ENCODE peak calls at places on chromosomes 1 and 21, in six cellular contexts. One of them, this sample, is unnamed.

GRCh38 chr1:214604543-214604942 is 1.5 kb downstream of the CENPF start:
- DNase-seq in cardiac muscle cell: no peak
- DNase-seq in psoas muscle: no peak
- DNase-seq in prostate gland: no peak
- DNase-seq in fibroblast of villous mesenchyme: no peak
- DNase-seq in tibial nerve: no peak
- DNase-seq in this sample: peak

GRCh38 chr1:211378844-211379243 is 52.2 kb downstream of the TRAF5 start:
- DNase-seq in prostate gland: no peak
- DNase-seq in psoas muscle: no peak
- DNase-seq in cardiac muscle cell: no peak
- DNase-seq in fibroblast of villous mesenchyme: peak
- DNase-seq in tibial nerve: no peak
- DNase-seq in this sample: peak

GRCh38 chr1:14780271-14780670 is 181.8 kb downstream of the KAZN start:
- DNase-seq in tibial nerve: no peak
- DNase-seq in prostate gland: no peak
- DNase-seq in psoas muscle: no peak
- DNase-seq in cardiac muscle cell: no peak
- DNase-seq in fibroblast of villous mesenchyme: peak
- DNase-seq in this sample: no peak

GRCh38 chr1:229952670-229953520 is 114.1 kb upstream of the GALNT2 start:
- DNase-seq in tibial nerve: no peak
- DNase-seq in prostate gland: no peak
- DNase-seq in psoas muscle: no peak
- DNase-seq in cardiac muscle cell: no peak
- DNase-seq in fibroblast of villous mesenchyme: no peak
- DNase-seq in this sample: no peak

GRCh38 chr1:32142446-32143301 is 34.8 kb downstream of the KPNA6 start:
- DNase-seq in prostate gland: peak
- DNase-seq in cardiac muscle cell: peak
- DNase-seq in fibroblast of villous mesenchyme: peak
- DNase-seq in psoas muscle: peak
- DNase-seq in tibial nerve: peak
- DNase-seq in this sample: peak

GRCh38 chr1:245046764-245047163 is 108.0 kb upstream of the KIF26B start:
- DNase-seq in psoas muscle: no peak
- DNase-seq in tibial nerve: no peak
- DNase-seq in fibroblast of villous mesenchyme: no peak
- DNase-seq in prostate gland: no peak
- DNase-seq in cardiac muscle cell: peak
- DNase-seq in this sample: no peak

GRCh38 chr1:107405241-107405640 is 264.4 kb downstream of the NTNG1 start:
- DNase-seq in prostate gland: no peak
- DNase-seq in fibroblast of villous mesenchyme: peak
- DNase-seq in cardiac muscle cell: no peak
- DNase-seq in psoas muscle: no peak
- DNase-seq in tibial nerve: peak
- DNase-seq in this sample: peak

GRCh38 chr1:33147997-33148314 is 33.9 kb downstream of the TRIM62 start:
- DNase-seq in tibial nerve: no peak
- DNase-seq in prostate gland: no peak
- DNase-seq in psoas muscle: no peak
- DNase-seq in fibroblast of villous mesenchyme: peak
- DNase-seq in cardiac muscle cell: no peak
- DNase-seq in this sample: peak

GRCh38 chr1:207815913-207816312 is 64.1 kb downstream of the CD46 start:
- DNase-seq in psoas muscle: no peak
- DNase-seq in prostate gland: no peak
- DNase-seq in cardiac muscle cell: no peak
- DNase-seq in tibial nerve: no peak
- DNase-seq in fibroblast of villous mesenchyme: peak
- DNase-seq in this sample: peak

GRCh38 chr1:92291372-92291999 is 7.3 kb downstream of the GLMN start:
- DNase-seq in tibial nerve: peak
- DNase-seq in prostate gland: peak
- DNase-seq in psoas muscle: no peak
- DNase-seq in cardiac muscle cell: peak
- DNase-seq in fibroblast of villous mesenchyme: peak
- DNase-seq in this sample: peak

GRCh38 chr1:34684246-34684645 is 70.6 kb upstream of the GJB5 start:
- DNase-seq in tibial nerve: no peak
- DNase-seq in psoas muscle: no peak
- DNase-seq in fibroblast of villous mesenchyme: no peak
- DNase-seq in prostate gland: no peak
- DNase-seq in cardiac muscle cell: no peak
- DNase-seq in this sample: no peak

GRCh38 chr1:232538224-232538942 is 91.5 kb downstream of the SIPA1L2 start:
- DNase-seq in tibial nerve: no peak
- DNase-seq in prostate gland: no peak
- DNase-seq in cardiac muscle cell: peak
- DNase-seq in fibroblast of villous mesenchyme: peak
- DNase-seq in psoas muscle: no peak
- DNase-seq in this sample: peak

GRCh38 chr1:67766117-67766978 is 66.9 kb downstream of the GNG12 start:
- DNase-seq in fibroblast of villous mesenchyme: peak
- DNase-seq in psoas muscle: peak
- DNase-seq in tibial nerve: peak
- DNase-seq in cardiac muscle cell: peak
- DNase-seq in prostate gland: no peak
- DNase-seq in this sample: peak

GRCh38 chr21:45294509-45295291 is 7.0 kb upstream of the POFUT2 start:
- DNase-seq in cardiac muscle cell: peak
- DNase-seq in fibroblast of villous mesenchyme: peak
- DNase-seq in psoas muscle: peak
- DNase-seq in tibial nerve: peak
- DNase-seq in prostate gland: no peak
- DNase-seq in this sample: peak

GRCh38 chr1:192477630-192478029 is 97.9 kb upstream of the RGS1 start:
- DNase-seq in psoas muscle: no peak
- DNase-seq in fibroblast of villous mesenchyme: peak
- DNase-seq in prostate gland: no peak
- DNase-seq in cardiac muscle cell: peak
- DNase-seq in tibial nerve: no peak
- DNase-seq in this sample: peak

GRCh38 chr1:216749219-216749618 is 26.0 kb upstream of the ESRRG start:
- DNase-seq in fibroblast of villous mesenchyme: no peak
- DNase-seq in psoas muscle: no peak
- DNase-seq in cardiac muscle cell: no peak
- DNase-seq in prostate gland: no peak
- DNase-seq in tibial nerve: no peak
- DNase-seq in this sample: no peak

GRCh38 chr1:70487910-70488665 is 77.0 kb downstream of the CTH start:
- DNase-seq in cardiac muscle cell: peak
- DNase-seq in prostate gland: peak
- DNase-seq in psoas muscle: no peak
- DNase-seq in tibial nerve: no peak
- DNase-seq in fibroblast of villous mesenchyme: peak
- DNase-seq in this sample: peak

GRCh38 chr1:244449936-244450508 is 1.7 kb downstream of the ADSS2 start:
- DNase-seq in psoas muscle: no peak
- DNase-seq in fibroblast of villous mesenchyme: no peak
- DNase-seq in cardiac muscle cell: no peak
- DNase-seq in tibial nerve: no peak
- DNase-seq in prostate gland: no peak
- DNase-seq in this sample: no peak

DNA sequence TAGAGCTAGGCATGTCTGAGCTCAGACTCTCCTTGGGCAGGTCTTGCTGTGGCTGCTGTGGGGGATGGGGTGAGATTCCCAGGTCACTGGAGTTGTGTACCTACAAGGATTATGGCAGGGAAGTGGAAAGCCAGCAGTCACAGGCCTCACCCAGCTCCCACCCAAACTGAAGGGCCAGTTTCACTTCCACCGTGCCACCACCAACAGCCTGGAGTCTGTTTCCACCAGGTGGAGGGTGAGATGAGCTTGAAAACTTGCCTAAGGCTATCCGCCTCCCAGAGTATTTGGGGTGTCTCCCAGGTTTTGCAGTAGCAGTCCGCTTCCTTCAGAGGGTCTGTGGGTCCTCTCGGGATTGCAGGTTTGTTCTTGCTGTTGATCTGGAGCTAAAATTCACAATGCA is 327.7 kb downstream of the PTPRC start:
- DNase-seq in cardiac muscle cell: no peak
- DNase-seq in psoas muscle: no peak
- DNase-seq in prostate gland: no peak
- DNase-seq in fibroblast of villous mesenchyme: no peak
- DNase-seq in tibial nerve: no peak
- DNase-seq in this sample: no peak
- TF ChIP-seq CTCF in cardiac muscle cell: no peak
- TF ChIP-seq CTCF in psoas muscle: no peak
- TF ChIP-seq CTCF in prostate gland: no peak
- TF ChIP-seq CTCF in fibroblast of villous mesenchyme: no peak
- TF ChIP-seq CTCF in tibial nerve: no peak
- TF ChIP-seq CTCF in this sample: no peak

GRCh38 chr1:38804062-38804886 is 55.3 kb downstream of the RRAGC start:
- DNase-seq in fibroblast of villous mesenchyme: no peak
- DNase-seq in psoas muscle: no peak
- DNase-seq in prostate gland: no peak
- DNase-seq in cardiac muscle cell: peak
- DNase-seq in tibial nerve: no peak
- DNase-seq in this sample: no peak
- H3K4me3 ChIP-seq in fibroblast of villous mesenchyme: peak
- H3K4me3 ChIP-seq in psoas muscle: peak
- H3K4me3 ChIP-seq in prostate gland: peak
- H3K4me3 ChIP-seq in cardiac muscle cell: peak
- H3K4me3 ChIP-seq in tibial nerve: no peak
- H3K4me3 ChIP-seq in this sample: no peak

DNA sequence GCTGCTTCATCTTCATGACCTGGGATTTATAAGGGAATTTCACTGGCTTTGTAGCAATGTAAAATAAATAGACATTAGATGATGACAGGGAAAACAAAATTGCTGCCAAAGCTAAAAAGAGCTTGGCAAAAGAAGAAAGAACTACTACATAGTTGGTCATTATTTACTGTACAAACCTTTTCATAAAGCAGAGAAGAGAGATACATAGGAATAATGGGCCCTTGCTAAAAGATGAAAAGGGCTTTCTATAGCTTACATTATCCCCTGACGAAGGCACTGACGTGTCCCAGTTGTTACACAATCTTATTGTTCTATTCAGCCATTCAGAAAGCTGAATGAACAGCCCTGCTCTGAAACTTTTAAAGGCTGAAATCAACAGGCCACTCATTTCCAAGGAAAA is 57.1 kb downstream of the ZC3H11B start:
- DNase-seq in fibroblast of villous mesenchyme: peak
- DNase-seq in cardiac muscle cell: no peak
- DNase-seq in tibial nerve: no peak
- DNase-seq in prostate gland: peak
- DNase-seq in psoas muscle: no peak
- DNase-seq in this sample: peak
- TF ChIP-seq CTCF in fibroblast of villous mesenchyme: no peak
- TF ChIP-seq CTCF in cardiac muscle cell: no peak
- TF ChIP-seq CTCF in tibial nerve: no peak
- TF ChIP-seq CTCF in prostate gland: no peak
- TF ChIP-seq CTCF in psoas muscle: no peak
- TF ChIP-seq CTCF in this sample: no peak

DNA sequence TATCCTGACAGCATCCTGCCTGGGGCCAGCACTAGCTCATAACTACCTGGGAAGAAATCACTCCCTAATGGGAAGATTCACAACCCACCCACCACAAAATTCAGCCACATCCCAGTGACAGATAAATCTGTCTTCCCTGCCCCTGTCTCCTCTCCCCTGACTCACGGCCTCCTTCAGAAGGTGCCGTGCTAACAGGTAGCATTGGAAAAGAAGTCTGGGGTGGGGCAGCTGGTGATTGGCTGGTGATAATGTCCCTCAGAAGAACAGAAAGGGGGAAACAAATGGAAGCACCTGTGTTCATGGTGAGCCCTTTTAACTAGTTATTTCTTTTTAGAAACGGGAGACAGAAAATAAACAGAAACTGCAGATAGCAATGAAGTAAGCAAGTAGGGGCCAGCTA is 29.1 kb downstream of the ITPKB start:
- DNase-seq in prostate gland: no peak
- DNase-seq in psoas muscle: no peak
- DNase-seq in fibroblast of villous mesenchyme: no peak
- DNase-seq in tibial nerve: no peak
- DNase-seq in cardiac muscle cell: no peak
- DNase-seq in this sample: no peak
- H3K4me3 ChIP-seq in prostate gland: no peak
- H3K4me3 ChIP-seq in psoas muscle: no peak
- H3K4me3 ChIP-seq in fibroblast of villous mesenchyme: no peak
- H3K4me3 ChIP-seq in tibial nerve: no peak
- H3K4me3 ChIP-seq in cardiac muscle cell: no peak
- H3K4me3 ChIP-seq in this sample: no peak

GRCh38 chr1:201874672-201875071 is 14.0 kb upstream of the SHISA4 start:
- DNase-seq in prostate gland: no peak
- DNase-seq in psoas muscle: no peak
- DNase-seq in cardiac muscle cell: no peak
- DNase-seq in tibial nerve: no peak
- DNase-seq in fibroblast of villous mesenchyme: no peak
- DNase-seq in this sample: no peak

GRCh38 chr1:201880928-201881571 is 7.6 kb upstream of the SHISA4 start:
- DNase-seq in prostate gland: no peak
- DNase-seq in tibial nerve: no peak
- DNase-seq in cardiac muscle cell: no peak
- DNase-seq in fibroblast of villous mesenchyme: no peak
- DNase-seq in psoas muscle: no peak
- DNase-seq in this sample: no peak

GRCh38 chr1:201881617-201882016 is 7.1 kb upstream of the SHISA4 start:
- DNase-seq in fibroblast of villous mesenchyme: no peak
- DNase-seq in psoas muscle: no peak
- DNase-seq in tibial nerve: no peak
- DNase-seq in cardiac muscle cell: no peak
- DNase-seq in prostate gland: no peak
- DNase-seq in this sample: no peak

GRCh38 chr1:201876148-201876547 is 12.6 kb upstream of the SHISA4 start:
- DNase-seq in tibial nerve: no peak
- DNase-seq in cardiac muscle cell: no peak
- DNase-seq in psoas muscle: no peak
- DNase-seq in prostate gland: no peak
- DNase-seq in fibroblast of villous mesenchyme: peak
- DNase-seq in this sample: peak

DNA sequence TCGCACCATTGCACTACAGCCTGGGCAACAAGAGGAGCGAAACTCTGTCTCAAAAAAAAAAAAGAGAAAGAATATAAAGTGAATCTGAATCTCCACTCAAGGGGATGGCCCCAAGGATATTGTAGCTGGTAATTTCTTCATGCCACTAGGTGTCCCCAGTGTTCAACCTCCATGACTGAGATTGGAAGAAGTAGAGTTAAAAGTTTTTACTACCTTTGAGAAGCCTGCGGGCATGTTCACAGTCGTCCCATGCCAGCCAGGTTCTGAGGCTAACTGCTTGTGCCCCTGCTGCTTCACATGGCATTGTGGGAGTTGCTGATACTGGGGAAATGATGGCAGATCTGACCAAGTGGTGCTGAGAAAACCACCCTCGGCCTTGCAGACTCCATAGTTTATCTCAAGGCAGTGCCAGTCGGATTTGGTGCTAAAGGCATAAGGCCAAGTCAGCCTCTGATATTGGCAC is 10.8 kb upstream of the SHISA4 start:
- DNase-seq in tibial nerve: peak
- DNase-seq in psoas muscle: no peak
- DNase-seq in prostate gland: peak
- DNase-seq in fibroblast of villous mesenchyme: peak
- DNase-seq in cardiac muscle cell: peak
- DNase-seq in this sample: peak
- TF ChIP-seq CTCF in tibial nerve: peak
- TF ChIP-seq CTCF in psoas muscle: peak
- TF ChIP-seq CTCF in prostate gland: peak
- TF ChIP-seq CTCF in fibroblast of villous mesenchyme: peak
- TF ChIP-seq CTCF in cardiac muscle cell: peak
- TF ChIP-seq CTCF in this sample: peak

This sample was measured in choroid plexus epithelial cell.